ENCODE peak calls at places on chromosomes 5 and 9, in ten cellular contexts. One of them, this sample, is unnamed.

GRCh38 chr9:106859957-106860715 is 2.8 kb upstream of the ZNF462 start:
- DNase-seq in K562: no peak
- DNase-seq in CD8-positive, alpha-beta memory T cell: no peak
- DNase-seq in cardiac muscle cell: peak; percentile 57
- DNase-seq in thoracic aorta: no peak
- DNase-seq in heart right ventricle: peak; percentile 31
- DNase-seq in left lung: no peak
- DNase-seq in left ventricle myocardium inferior: peak; percentile 28
- DNase-seq in mesendoderm: peak; percentile 92
- DNase-seq in stomach: no peak
- DNase-seq in this sample: peak; percentile 16

GRCh38 chr9:95370064-95370463 is 52.6 kb upstream of the FANCC start:
- DNase-seq in K562: no peak
- DNase-seq in CD8-positive, alpha-beta memory T cell: no peak
- DNase-seq in cardiac muscle cell: no peak
- DNase-seq in thoracic aorta: no peak
- DNase-seq in heart right ventricle: no peak
- DNase-seq in left lung: no peak
- DNase-seq in left ventricle myocardium inferior: no peak
- DNase-seq in mesendoderm: no peak
- DNase-seq in stomach: no peak
- DNase-seq in this sample: no peak

GRCh38 chr5:159337291-159337974 is 7.1 kb upstream of the IL12B start:
- DNase-seq in K562: no peak
- DNase-seq in CD8-positive, alpha-beta memory T cell: no peak
- DNase-seq in cardiac muscle cell: no peak
- DNase-seq in thoracic aorta: no peak
- DNase-seq in heart right ventricle: no peak
- DNase-seq in left lung: no peak
- DNase-seq in left ventricle myocardium inferior: no peak
- DNase-seq in mesendoderm: peak; percentile 12
- DNase-seq in stomach: no peak
- DNase-seq in this sample: no peak

GRCh38 chr9:35599763-35600604 is 5.1 kb upstream of the TESK1 start:
- DNase-seq in K562: no peak
- DNase-seq in CD8-positive, alpha-beta memory T cell: no peak
- DNase-seq in cardiac muscle cell: no peak
- DNase-seq in thoracic aorta: no peak
- DNase-seq in heart right ventricle: no peak
- DNase-seq in left lung: no peak
- DNase-seq in left ventricle myocardium inferior: no peak
- DNase-seq in mesendoderm: peak; percentile 47
- DNase-seq in stomach: no peak
- DNase-seq in this sample: peak; percentile 39

GRCh38 chr9:74117731-74118130 is 379.4 kb upstream of the RORB start:
- DNase-seq in K562: no peak
- DNase-seq in CD8-positive, alpha-beta memory T cell: no peak
- DNase-seq in cardiac muscle cell: no peak
- DNase-seq in thoracic aorta: no peak
- DNase-seq in heart right ventricle: no peak
- DNase-seq in left lung: no peak
- DNase-seq in left ventricle myocardium inferior: no peak
- DNase-seq in mesendoderm: no peak
- DNase-seq in stomach: no peak
- DNase-seq in this sample: no peak

GRCh38 chr9:129242971-129243561 is 65.0 kb upstream of the IER5L start:
- DNase-seq in K562: no peak
- DNase-seq in CD8-positive, alpha-beta memory T cell: no peak
- DNase-seq in cardiac muscle cell: no peak
- DNase-seq in thoracic aorta: no peak
- DNase-seq in heart right ventricle: no peak
- DNase-seq in left lung: peak; percentile 44
- DNase-seq in left ventricle myocardium inferior: peak; percentile 21
- DNase-seq in mesendoderm: no peak
- DNase-seq in stomach: no peak
- DNase-seq in this sample: peak; percentile 70

GRCh38 chr9:92974696-92975451 is 27.6 kb downstream of the FGD3 start:
- DNase-seq in K562: no peak
- DNase-seq in CD8-positive, alpha-beta memory T cell: no peak
- DNase-seq in cardiac muscle cell: no peak
- DNase-seq in thoracic aorta: no peak
- DNase-seq in heart right ventricle: no peak
- DNase-seq in left lung: no peak
- DNase-seq in left ventricle myocardium inferior: no peak
- DNase-seq in mesendoderm: no peak
- DNase-seq in stomach: no peak
- DNase-seq in this sample: no peak

GRCh38 chr5:82334856-82335255 is 56.7 kb upstream of the RPS23 start:
- DNase-seq in K562: no peak
- DNase-seq in CD8-positive, alpha-beta memory T cell: no peak
- DNase-seq in cardiac muscle cell: peak; percentile 91
- DNase-seq in thoracic aorta: no peak
- DNase-seq in heart right ventricle: no peak
- DNase-seq in left lung: no peak
- DNase-seq in left ventricle myocardium inferior: no peak
- DNase-seq in mesendoderm: no peak
- DNase-seq in stomach: no peak
- DNase-seq in this sample: no peak

GRCh38 chr9:113479150-113479761 is 15.7 kb downstream of the RGS3 start:
- DNase-seq in K562: no peak
- DNase-seq in CD8-positive, alpha-beta memory T cell: peak; percentile 22
- DNase-seq in cardiac muscle cell: no peak
- DNase-seq in thoracic aorta: no peak
- DNase-seq in heart right ventricle: no peak
- DNase-seq in left lung: no peak
- DNase-seq in left ventricle myocardium inferior: no peak
- DNase-seq in mesendoderm: no peak
- DNase-seq in stomach: peak; percentile 63
- DNase-seq in this sample: peak; percentile 4

GRCh38 chr9:4293293-4293931 is 6.5 kb downstream of the GLIS3 start:
- DNase-seq in K562: no peak
- DNase-seq in CD8-positive, alpha-beta memory T cell: no peak
- DNase-seq in cardiac muscle cell: no peak
- DNase-seq in thoracic aorta: no peak
- DNase-seq in heart right ventricle: no peak
- DNase-seq in left lung: no peak
- DNase-seq in left ventricle myocardium inferior: no peak
- DNase-seq in mesendoderm: peak; percentile 72
- DNase-seq in stomach: no peak
- DNase-seq in this sample: no peak

GRCh38 chr5:168874713-168875380 is 295.7 kb upstream of the PANK3 start:
- DNase-seq in K562: peak; percentile 20
- DNase-seq in CD8-positive, alpha-beta memory T cell: no peak
- DNase-seq in cardiac muscle cell: no peak
- DNase-seq in thoracic aorta: no peak
- DNase-seq in heart right ventricle: no peak
- DNase-seq in left lung: no peak
- DNase-seq in left ventricle myocardium inferior: no peak
- DNase-seq in mesendoderm: peak; percentile 89
- DNase-seq in stomach: no peak
- DNase-seq in this sample: no peak

GRCh38 chr5:56269216-56269927 is 36.2 kb upstream of the ANKRD55 start:
- DNase-seq in K562: peak; percentile 22
- DNase-seq in CD8-positive, alpha-beta memory T cell: no peak
- DNase-seq in cardiac muscle cell: peak; percentile 68
- DNase-seq in thoracic aorta: no peak
- DNase-seq in heart right ventricle: no peak
- DNase-seq in left lung: no peak
- DNase-seq in left ventricle myocardium inferior: no peak
- DNase-seq in mesendoderm: peak; percentile 74
- DNase-seq in stomach: no peak
- DNase-seq in this sample: no peak

GRCh38 chr9:22041792-22042191 is 32.7 kb upstream of the CDKN2B start:
- DNase-seq in K562: no peak
- DNase-seq in CD8-positive, alpha-beta memory T cell: no peak
- DNase-seq in cardiac muscle cell: no peak
- DNase-seq in thoracic aorta: no peak
- DNase-seq in heart right ventricle: no peak
- DNase-seq in left lung: peak; percentile 70
- DNase-seq in left ventricle myocardium inferior: no peak
- DNase-seq in mesendoderm: peak; percentile 78
- DNase-seq in stomach: peak; percentile 71
- DNase-seq in this sample: no peak

GRCh38 chr9:129823163-129823933 is 588 bp downstream of the TOR1A start:
- DNase-seq in K562: peak; percentile 80
- DNase-seq in CD8-positive, alpha-beta memory T cell: peak; percentile 18
- DNase-seq in cardiac muscle cell: peak; percentile 9
- DNase-seq in thoracic aorta: no peak
- DNase-seq in heart right ventricle: no peak
- DNase-seq in left lung: no peak
- DNase-seq in left ventricle myocardium inferior: no peak
- DNase-seq in mesendoderm: peak; percentile 77
- DNase-seq in stomach: no peak
- DNase-seq in this sample: no peak

GRCh38 chr9:128097156-128098016 is 29.4 kb downstream of the SLC25A25 start:
- DNase-seq in K562: no peak
- DNase-seq in CD8-positive, alpha-beta memory T cell: no peak
- DNase-seq in cardiac muscle cell: no peak
- DNase-seq in thoracic aorta: no peak
- DNase-seq in heart right ventricle: no peak
- DNase-seq in left lung: no peak
- DNase-seq in left ventricle myocardium inferior: no peak
- DNase-seq in mesendoderm: no peak
- DNase-seq in stomach: no peak
- DNase-seq in this sample: no peak
- H3K4me1 ChIP-seq in K562: peaks cover 84% of the 10 kb centered on the region
- H3K4me1 ChIP-seq in CD8-positive, alpha-beta memory T cell: peaks cover 69% of the 10 kb centered on the region
- H3K4me1 ChIP-seq in cardiac muscle cell: peaks cover 43% of the 10 kb centered on the region
- H3K4me1 ChIP-seq in thoracic aorta: peaks cover 37% of the 10 kb centered on the region
- H3K4me1 ChIP-seq in heart right ventricle: peaks cover 53% of the 10 kb centered on the region
- H3K4me1 ChIP-seq in left lung: peaks cover 62% of the 10 kb centered on the region
- H3K4me1 ChIP-seq in left ventricle myocardium inferior: peaks cover 100% of the 10 kb centered on the region
- H3K4me1 ChIP-seq in mesendoderm: peaks cover 13% of the 10 kb centered on the region
- H3K4me1 ChIP-seq in stomach: peaks cover 82% of the 10 kb centered on the region
- H3K4me1 ChIP-seq in this sample: peaks cover 69% of the 10 kb centered on the region

GRCh38 chr5:111227226-111227782 is 3.1 kb downstream of the CAMK4 start:
- DNase-seq in K562: no peak
- DNase-seq in CD8-positive, alpha-beta memory T cell: no peak
- DNase-seq in cardiac muscle cell: no peak
- DNase-seq in thoracic aorta: no peak
- DNase-seq in heart right ventricle: no peak
- DNase-seq in left lung: no peak
- DNase-seq in left ventricle myocardium inferior: no peak
- DNase-seq in mesendoderm: no peak
- DNase-seq in stomach: no peak
- DNase-seq in this sample: no peak

GRCh38 chr5:111224561-111224989 is 391 bp downstream of the CAMK4 start:
- DNase-seq in K562: no peak
- DNase-seq in CD8-positive, alpha-beta memory T cell: no peak
- DNase-seq in cardiac muscle cell: no peak
- DNase-seq in thoracic aorta: no peak
- DNase-seq in heart right ventricle: no peak
- DNase-seq in left lung: no peak
- DNase-seq in left ventricle myocardium inferior: no peak
- DNase-seq in mesendoderm: no peak
- DNase-seq in stomach: no peak
- DNase-seq in this sample: no peak

GRCh38 chr5:111226556-111226955 is 2.4 kb downstream of the CAMK4 start:
- DNase-seq in K562: no peak
- DNase-seq in CD8-positive, alpha-beta memory T cell: no peak
- DNase-seq in cardiac muscle cell: no peak
- DNase-seq in thoracic aorta: no peak
- DNase-seq in heart right ventricle: no peak
- DNase-seq in left lung: no peak
- DNase-seq in left ventricle myocardium inferior: no peak
- DNase-seq in mesendoderm: no peak
- DNase-seq in stomach: no peak
- DNase-seq in this sample: no peak

GRCh38 chr5:111227805-111228204 is 3.6 kb downstream of the CAMK4 start:
- DNase-seq in K562: no peak
- DNase-seq in CD8-positive, alpha-beta memory T cell: no peak
- DNase-seq in cardiac muscle cell: no peak
- DNase-seq in thoracic aorta: no peak
- DNase-seq in heart right ventricle: no peak
- DNase-seq in left lung: no peak
- DNase-seq in left ventricle myocardium inferior: no peak
- DNase-seq in mesendoderm: peak; percentile 23
- DNase-seq in stomach: no peak
- DNase-seq in this sample: no peak

GRCh38 chr5:111225926-111226325 is 1.7 kb downstream of the CAMK4 start:
- DNase-seq in K562: no peak
- DNase-seq in CD8-positive, alpha-beta memory T cell: no peak
- DNase-seq in cardiac muscle cell: no peak
- DNase-seq in thoracic aorta: no peak
- DNase-seq in heart right ventricle: no peak
- DNase-seq in left lung: no peak
- DNase-seq in left ventricle myocardium inferior: no peak
- DNase-seq in mesendoderm: no peak
- DNase-seq in stomach: no peak
- DNase-seq in this sample: no peak
- H3K4me3 ChIP-seq in K562: no peak overlapping the region
- H3K4me3 ChIP-seq in CD8-positive, alpha-beta memory T cell: peak overlapping the region; percentile 85
- H3K4me3 ChIP-seq in cardiac muscle cell: no peak overlapping the region
- H3K4me3 ChIP-seq in thoracic aorta: no peak overlapping the region
- H3K4me3 ChIP-seq in heart right ventricle: no peak overlapping the region
- H3K4me3 ChIP-seq in left lung: no peak overlapping the region
- H3K4me3 ChIP-seq in left ventricle myocardium inferior: no peak overlapping the region
- H3K4me3 ChIP-seq in mesendoderm: no peak overlapping the region
- H3K4me3 ChIP-seq in stomach: no peak overlapping the region
- H3K4me3 ChIP-seq in this sample: no peak overlapping the region

GRCh38 chr5:120692346-120692745 is 228.2 kb downstream of the PRR16 start:
- DNase-seq in K562: no peak
- DNase-seq in CD8-positive, alpha-beta memory T cell: no peak
- DNase-seq in cardiac muscle cell: no peak
- DNase-seq in thoracic aorta: no peak
- DNase-seq in heart right ventricle: no peak
- DNase-seq in left lung: no peak
- DNase-seq in left ventricle myocardium inferior: no peak
- DNase-seq in mesendoderm: no peak
- DNase-seq in stomach: no peak
- DNase-seq in this sample: no peak
- H3K4me1 ChIP-seq in K562: no peaks in the 10 kb centered on the region
- H3K4me1 ChIP-seq in CD8-positive, alpha-beta memory T cell: no peaks in the 10 kb centered on the region
- H3K4me1 ChIP-seq in cardiac muscle cell: no peaks in the 10 kb centered on the region
- H3K4me1 ChIP-seq in thoracic aorta: no peaks in the 10 kb centered on the region
- H3K4me1 ChIP-seq in heart right ventricle: no peaks in the 10 kb centered on the region
- H3K4me1 ChIP-seq in left lung: no peaks in the 10 kb centered on the region
- H3K4me1 ChIP-seq in left ventricle myocardium inferior: no peaks in the 10 kb centered on the region
- H3K4me1 ChIP-seq in mesendoderm: no peaks in the 10 kb centered on the region
- H3K4me1 ChIP-seq in stomach: no peaks in the 10 kb centered on the region
- H3K4me1 ChIP-seq in this sample: no peaks in the 10 kb centered on the region

GRCh38 chr5:135553688-135554462 is 18.1 kb upstream of the NEUROG1 start:
- DNase-seq in K562: peak; percentile 41
- DNase-seq in CD8-positive, alpha-beta memory T cell: no peak
- DNase-seq in cardiac muscle cell: peak; percentile 50
- DNase-seq in thoracic aorta: no peak
- DNase-seq in heart right ventricle: no peak
- DNase-seq in left lung: no peak
- DNase-seq in left ventricle myocardium inferior: no peak
- DNase-seq in mesendoderm: peak; percentile 75
- DNase-seq in stomach: peak; percentile 40
- DNase-seq in this sample: no peak
- H3K4me3 ChIP-seq in K562: no peak overlapping the region
- H3K4me3 ChIP-seq in CD8-positive, alpha-beta memory T cell: no peak overlapping the region
- H3K4me3 ChIP-seq in cardiac muscle cell: no peak overlapping the region
- H3K4me3 ChIP-seq in thoracic aorta: no peak overlapping the region
- H3K4me3 ChIP-seq in heart right ventricle: no peak overlapping the region
- H3K4me3 ChIP-seq in left lung: no peak overlapping the region
- H3K4me3 ChIP-seq in left ventricle myocardium inferior: no peak overlapping the region
- H3K4me3 ChIP-seq in mesendoderm: no peak overlapping the region
- H3K4me3 ChIP-seq in stomach: no peak overlapping the region
- H3K4me3 ChIP-seq in this sample: no peak overlapping the region